ENCODE peak calls at places on chromosomes 2 and 18, in eight cellular contexts. Q, P, J, N, U, Y, H and M are unnamed samples.

GRCh38 chr18:65755616-65756015 is 4.8 kb downstream of the CDH7 start:
- DNase-seq in Q (no peak), P (no peak), J (no peak), N (no peak), U (no peak), Y (no peak), H (no peak), M (no peak)

GRCh38 chr2:188979119-188979729 is 5.1 kb downstream of the COL3A1 start:
- DNase-seq in Q (peak), P (no peak), J (peak), N (no peak), U (no peak), Y (no peak), H (no peak), M (peak)

GRCh38 chr18:26865557-26865956 is at the start of gene AQP4:
- DNase-seq in Q (no peak), P (no peak), J (no peak), N (peak), U (no peak), Y (no peak), H (no peak), M (no peak)

GRCh38 chr18:77147418-77147852 is 14.9 kb upstream of the MBP start:
- DNase-seq in Q (peak), P (no peak), J (peak), N (no peak), U (no peak), Y (peak), H (no peak), M (peak)

GRCh38 chr2:210961249-210961648 is 404.9 kb downstream of the CPS1 start:
- DNase-seq in Q (no peak), P (no peak), J (peak), N (no peak), U (no peak), Y (no peak), H (peak), M (no peak)

GRCh38 chr2:35298493-35298892 is 1057.1 kb upstream of the CRIM1 start:
- DNase-seq in Q (no peak), P (no peak), J (peak), N (no peak), U (no peak), Y (peak), H (peak), M (no peak)

GRCh38 chr2:97730245-97730644 is 16.9 kb downstream of the ZAP70 start:
- DNase-seq in Q (peak), P (no peak), J (peak), N (no peak), U (no peak), Y (no peak), H (peak), M (peak)

GRCh38 chr2:42794271-42795046 is 2.1 kb upstream of the HAAO start:
- DNase-seq in Q (no peak), P (peak), J (peak), N (no peak), U (no peak), Y (no peak), H (no peak), M (peak)

GRCh38 chr2:175600024-175600831 is 401.8 kb downstream of the LNPK start:
- DNase-seq in Q (no peak), P (no peak), J (peak), N (no peak), U (peak), Y (peak), H (no peak), M (peak)

GRCh38 chr2:50401772-50402653 is 629.9 kb downstream of the NRXN1 start:
- DNase-seq in Q (peak), P (peak), J (peak), N (peak), U (no peak), Y (peak), H (peak), M (peak)

GRCh38 chr2:180614776-180615175 is 365.6 kb upstream of the UBE2E3 start:
- DNase-seq in Q (no peak), P (no peak), J (no peak), N (no peak), U (no peak), Y (no peak), H (no peak), M (peak)

DNA sequence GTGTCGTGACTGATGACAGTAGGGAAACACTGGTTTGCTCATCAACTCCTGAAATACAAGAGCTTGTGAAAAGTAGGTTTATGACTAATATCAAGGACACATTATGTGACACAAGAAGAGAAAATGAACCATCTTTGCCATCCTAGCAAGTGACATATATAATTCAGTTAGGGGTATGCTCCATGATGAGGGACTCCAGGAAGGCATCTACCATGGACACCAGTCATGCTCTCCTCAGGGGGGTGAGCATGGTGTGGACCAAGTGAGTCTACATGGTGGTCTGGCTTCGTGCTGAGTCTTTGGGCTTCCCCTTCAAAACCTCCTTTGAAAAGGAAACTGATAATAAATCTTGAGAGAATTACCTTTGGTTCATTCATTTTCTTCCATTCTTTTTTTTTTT is 11.7 kb upstream of the SERPINB5 start:
- DNase-seq in Q (no peak), P (no peak), J (no peak), N (no peak), U (no peak), Y (no peak), H (no peak), M (no peak)
- TF ChIP-seq CTCF in Q (no peak), P (no peak), J (no peak), N (no peak), U (no peak), Y (no peak), H (no peak), M (no peak)

DNA sequence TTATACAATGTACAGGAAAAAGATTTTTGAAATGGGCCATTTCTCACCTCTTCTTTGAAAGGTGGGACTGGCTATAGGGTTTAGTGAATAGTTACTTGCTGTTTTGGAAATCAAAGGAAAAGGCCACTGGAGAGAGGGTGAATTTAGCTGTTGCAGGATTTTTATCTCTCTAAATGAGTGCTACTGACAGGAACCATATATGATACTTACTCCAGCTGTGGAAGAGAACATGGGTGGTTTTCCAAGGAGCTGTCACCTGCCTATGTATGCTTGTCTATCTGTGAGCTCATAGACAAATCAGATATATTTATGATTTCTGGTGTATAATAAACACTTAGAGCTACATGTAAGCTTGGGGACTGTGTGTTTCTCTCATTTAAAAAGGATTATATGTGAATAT is 430.4 kb downstream of the MTX2 start:
- DNase-seq in Q (no peak), P (no peak), J (no peak), N (no peak), U (no peak), Y (no peak), H (no peak), M (no peak)
- H3K4me3 ChIP-seq in Q (no peak), P (no peak), J (no peak), N (no peak), U (no peak), Y (no peak), H (no peak), M (no peak)

GRCh38 chr2:127818794-127819425 is 7.9 kb upstream of the WDR33 start:
- DNase-seq in Q (no peak), P (no peak), J (no peak), N (no peak), U (no peak), Y (no peak), H (no peak), M (no peak)
- TF ChIP-seq CTCF in Q (no peak), P (no peak), J (no peak), N (no peak), U (no peak), Y (no peak), H (no peak), M (no peak)

DNA sequence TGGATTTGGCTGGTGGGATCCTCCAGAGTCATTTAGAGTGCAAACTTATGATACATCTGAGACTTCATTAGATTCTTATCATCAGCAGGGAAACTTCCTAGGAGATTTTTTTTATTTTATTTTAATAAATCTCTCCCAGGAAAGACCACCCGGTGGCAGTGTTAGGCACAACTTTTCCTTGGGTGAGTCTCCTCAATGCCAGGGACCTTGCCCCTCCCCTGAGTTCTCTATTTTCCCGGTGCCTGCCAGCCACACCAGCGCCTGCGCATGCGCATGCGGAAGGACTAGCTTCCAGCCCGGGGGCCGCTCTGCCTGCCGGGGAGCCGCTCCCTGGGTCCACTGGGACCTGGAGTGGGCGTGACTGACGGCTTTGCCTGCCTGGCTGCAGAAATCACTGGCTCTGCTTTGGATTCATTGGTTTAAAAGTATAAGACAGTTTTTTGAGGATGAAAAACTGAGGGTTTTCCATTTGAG is 86.6 kb downstream of the TMEM182 start:
- DNase-seq in Q (peak), P (peak), J (peak), N (peak), U (no peak), Y (peak), H (peak), M (peak)
- H3K4me3 ChIP-seq in Q (no peak), P (no peak), J (no peak), N (no peak), U (no peak), Y (no peak), H (peak), M (no peak)

GRCh38 chr18:723541-723940 is 11.1 kb upstream of the ENOSF1 start:
- DNase-seq in Q (no peak), P (no peak), J (no peak), N (no peak), U (no peak), Y (no peak), H (no peak), M (no peak)
- TF ChIP-seq CTCF in Q (no peak), P (no peak), J (no peak), N (no peak), U (no peak), Y (no peak), H (no peak), M (no peak)

DNA sequence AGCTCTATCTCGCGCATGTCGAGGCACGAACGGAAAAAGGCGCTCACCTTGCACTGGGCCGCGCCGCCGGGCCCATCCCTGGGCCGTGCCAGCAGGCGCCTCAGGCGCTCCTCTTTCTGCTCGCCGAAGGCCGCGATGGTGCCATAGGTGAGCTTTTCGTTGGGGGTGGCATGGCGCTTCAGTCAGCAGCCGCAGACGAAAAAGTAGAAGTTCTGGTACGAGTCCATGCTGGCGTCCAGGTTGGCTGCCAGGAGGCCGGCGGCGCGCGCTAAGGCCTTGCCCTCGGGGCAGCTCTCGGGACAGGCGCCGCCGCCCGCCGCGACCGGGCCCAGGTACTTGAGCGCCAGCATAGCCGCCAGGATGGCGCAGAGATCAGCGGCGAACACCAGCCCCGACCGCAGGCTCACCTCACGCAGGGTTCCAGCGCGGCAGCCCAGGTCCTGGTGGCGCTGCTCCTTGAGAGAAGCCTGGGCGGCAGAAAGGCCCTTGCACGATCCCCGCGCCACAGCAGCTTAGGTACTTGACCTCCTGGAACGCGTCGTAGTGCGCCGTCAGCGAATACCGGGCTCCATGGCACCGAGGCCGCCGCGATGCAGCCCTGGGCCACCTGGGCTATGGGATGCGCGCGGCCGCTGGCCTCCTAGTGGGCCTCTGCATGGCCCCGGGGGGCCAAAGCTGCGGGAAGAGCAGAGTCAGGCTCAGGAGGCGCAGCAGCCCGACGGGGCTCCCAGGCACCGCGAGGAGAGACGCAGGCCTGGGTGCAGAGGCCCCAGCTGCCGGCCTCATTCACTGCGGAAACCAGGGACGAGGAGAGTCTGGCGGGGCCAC is 12.8 kb downstream of the ALPG start:
- DNase-seq in Q (no peak), P (no peak), J (peak), N (no peak), U (no peak), Y (no peak), H (no peak), M (no peak)
- H3K4me3 ChIP-seq in Q (no peak), P (peak), J (no peak), N (peak), U (no peak), Y (no peak), H (no peak), M (no peak)